ENCODE peak calls at places on chromosomes 16 and 17, in four cellular contexts. F is thoracic aorta, K is IMR-90, P is tibial artery. Z is an unnamed sample.

GRCh38 chr17:35433075-35433894 is 985 bp upstream of the SLFN12 start:
- DNase-seq in K (peak; percentile 100), F (peak; percentile 78), P (peak; percentile 76), Z (peak; percentile 87)

GRCh38 chr16:983044-984030 is 1.8 kb downstream of the SOX8 start:
- DNase-seq in P (no peak), K (no peak), F (no peak), Z (no peak)

GRCh38 chr16:57519796-57520360 is 16.5 kb downstream of the CCDC102A start:
- DNase-seq in K (peak; percentile 52), P (peak; percentile 85), F (no peak), Z (peak; percentile 82)

GRCh38 chr17:30530346-30531025 is 53.3 kb downstream of the GOSR1 start:
- DNase-seq in P (no peak), K (peak; percentile 71), F (no peak), Z (no peak)

GRCh38 chr17:7020894-7021664 is 1.8 kb upstream of the BCL6B start:
- DNase-seq in F (no peak), P (no peak), K (no peak), Z (no peak)

GRCh38 chr16:63289834-63290460 is 1253.7 kb upstream of the CDH8 start:
- DNase-seq in F (no peak), P (no peak), K (no peak), Z (no peak)

GRCh38 chr16:57091990-57092785 is at the start of gene CPNE2:
- DNase-seq in F (no peak), P (peak; percentile 84), K (peak; percentile 34), Z (peak; percentile 59)

GRCh38 chr16:27759301-27759871 is 209.4 kb downstream of the KATNIP start:
- DNase-seq in F (no peak), P (no peak), K (peak; percentile 72), Z (no peak)

GRCh38 chr16:51607202-51607756 is 456.2 kb upstream of the SALL1 start:
- DNase-seq in F (no peak), P (no peak), K (no peak), Z (no peak)

GRCh38 chr16:85446846-85447656 is 166.1 kb upstream of the GSE1 start:
- DNase-seq in P (no peak), K (no peak), F (no peak), Z (no peak)

GRCh38 chr16:70696952-70697600 is 11.2 kb upstream of the MTSS2 start:
- DNase-seq in K (no peak), F (no peak), P (peak; percentile 87), Z (peak; percentile 64)
- H3K4me1 ChIP-seq in K (peaks cover 48% of the 10 kb centered on the region), F (peaks cover 91% of the 10 kb centered on the region), P (peaks cover 100% of the 10 kb centered on the region), Z (peaks cover 42% of the 10 kb centered on the region)

GRCh38 chr17:78143214-78144145 is 2.7 kb upstream of the C17orf99 start:
- DNase-seq in P (no peak), K (no peak), F (no peak), Z (peak; percentile 27)
- H3K4me1 ChIP-seq in P (peaks cover 30% of the 10 kb centered on the region), K (peaks cover 3% of the 10 kb centered on the region), F (peaks cover 19% of the 10 kb centered on the region), Z (no peaks in the 10 kb centered on the region)

DNA sequence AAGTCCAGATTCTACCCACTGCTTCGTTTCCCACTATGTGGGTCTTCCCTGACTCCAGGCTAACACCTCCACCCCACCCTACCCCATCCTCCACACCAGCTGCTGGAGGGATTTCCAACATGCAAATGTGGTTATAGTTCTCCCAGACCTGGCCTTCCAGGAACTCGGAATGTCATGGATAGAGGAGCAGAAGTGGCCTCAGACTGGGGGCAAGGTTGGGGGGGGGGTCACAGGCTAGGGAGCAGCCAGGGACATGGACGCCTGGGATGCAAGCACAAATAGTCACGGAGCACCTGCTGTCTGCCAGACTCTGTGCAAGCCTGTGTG is 2.0 kb downstream of the CAMKK1 start:
- DNase-seq in F (no peak), K (no peak), P (no peak), Z (no peak)
- H3K4me1 ChIP-seq in F (peaks cover 68% of the 10 kb centered on the region), K (peaks cover 44% of the 10 kb centered on the region), P (peaks cover 70% of the 10 kb centered on the region), Z (no peaks in the 10 kb centered on the region)

GRCh38 chr17:82866521-82867214 is 26.8 kb upstream of the ZNF750 start:
- DNase-seq in K (peak; percentile 94), P (no peak), F (no peak), Z (no peak)
- H3K4me1 ChIP-seq in K (peaks cover 18% of the 10 kb centered on the region), P (no peaks in the 10 kb centered on the region), F (no peaks in the 10 kb centered on the region), Z (no peaks in the 10 kb centered on the region)

GRCh38 chr16:69406780-69407331 is 17.6 kb upstream of the CYB5B start:
- DNase-seq in F (no peak), K (no peak), P (no peak), Z (no peak)
- H3K4me1 ChIP-seq in F (peaks cover 21% of the 10 kb centered on the region), K (peaks cover 8% of the 10 kb centered on the region), P (peaks cover 22% of the 10 kb centered on the region), Z (peaks cover 7% of the 10 kb centered on the region)

DNA sequence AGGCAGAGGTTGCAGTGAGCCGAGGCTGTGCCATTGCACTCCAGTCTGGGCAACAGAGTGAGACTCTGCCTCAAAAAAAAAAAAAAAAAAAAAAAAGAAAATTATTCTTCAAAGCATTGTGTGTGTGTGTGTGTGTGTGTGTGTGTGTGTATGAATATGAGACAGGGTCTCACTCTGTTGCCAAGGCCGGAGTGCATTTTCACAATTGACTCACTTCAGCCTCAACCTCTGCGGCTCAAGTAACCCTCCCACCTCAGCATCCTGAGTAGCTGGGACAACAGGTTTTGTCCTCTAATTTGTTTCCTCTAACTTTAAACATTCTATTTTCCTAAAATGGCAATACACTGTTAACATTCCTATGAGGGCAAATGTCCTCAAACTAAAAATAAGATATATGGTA is 7.7 kb downstream of the FBXO47 start:
- DNase-seq in K (no peak), P (no peak), F (no peak), Z (no peak)
- H3K4me1 ChIP-seq in K (peaks cover 8% of the 10 kb centered on the region), P (peaks cover 22% of the 10 kb centered on the region), F (peaks cover 12% of the 10 kb centered on the region), Z (no peaks in the 10 kb centered on the region)

Z was measured in lung.